ENCODE peak calls at places on chromosomes 6 and 20, in five cellular contexts. B is stimulated activated naive CD8-positive, alpha-beta T cell treated with anti-CD3 and anti-CD28 coated beads, Interleukin-15, amount 100 ng/mL, for 72 hours; J is iPS-NIHi11; O is endothelial cell; W is activated T-cell treated with anti-CD3 and anti-CD28 coated beads for 4 hours. P is an unnamed sample.

GRCh38 chr20:6735913-6736845 is 31.3 kb upstream of the BMP2 start:
- DNase-seq in B (no peak), J (peak; percentile 35), O (no peak), W (no peak), P (no peak)

GRCh38 chr6:152571089-152571488 is 66.1 kb downstream of the SYNE1 start:
- DNase-seq in B (no peak), J (no peak), O (no peak), W (no peak), P (no peak)

GRCh38 chr6:153016846-153017245 is 14.3 kb upstream of the MTRF1L start:
- DNase-seq in B (no peak), J (no peak), O (no peak), W (no peak), P (no peak)

GRCh38 chr6:78966542-78966941 is 99.2 kb downstream of the IRAK1BP1 start:
- DNase-seq in B (no peak), J (no peak), O (no peak), W (no peak), P (no peak)

GRCh38 chr6:168374051-168374502 is 54.5 kb upstream of the DACT2 start:
- DNase-seq in B (no peak), J (no peak), O (no peak), W (no peak), P (no peak)

GRCh38 chr6:40390144-40390800 is 196.9 kb downstream of the LRFN2 start:
- DNase-seq in B (no peak), J (no peak), O (no peak), W (no peak), P (no peak)

GRCh38 chr20:9344080-9344920 is 170.1 kb upstream of the LAMP5 start:
- DNase-seq in B (no peak), J (no peak), O (no peak), W (no peak), P (no peak)

GRCh38 chr20:46128310-46129151 is 10.4 kb downstream of the CD40 start:
- DNase-seq in B (no peak), J (peak; percentile 86), O (peak; percentile 63), W (no peak), P (no peak)

GRCh38 chr6:10555625-10556309 is 34.6 kb downstream of the GCNT2 start:
- DNase-seq in B (no peak), J (peak; percentile 73), O (peak; percentile 60), W (no peak), P (no peak)